ENCODE peak calls at places on chromosomes 2 and 18, in six cellular contexts. B, S, W, N, A and T are unnamed samples.

GRCh38 chr2:171735991-171736710 is 48.9 kb downstream of the DYNC1I2 start:
- DNase-seq in B (no peak), S (no peak), W (no peak), N (no peak), A (no peak), T (no peak)

GRCh38 chr18:48203288-48203945 is 205.8 kb downstream of the ZBTB7C start:
- DNase-seq in B (no peak), S (no peak), W (no peak), N (no peak), A (no peak), T (no peak)

GRCh38 chr2:37585295-37585908 is 86.0 kb downstream of the CDC42EP3 start:
- DNase-seq in B (peak), S (no peak), W (no peak), N (no peak), A (no peak), T (no peak)

GRCh38 chr2:203683421-203683820 is 23.0 kb upstream of the CD28 start:
- DNase-seq in B (no peak), S (no peak), W (no peak), N (no peak), A (no peak), T (no peak)

GRCh38 chr2:15889800-15890498 is 50.4 kb upstream of the MYCN start:
- DNase-seq in B (no peak), S (no peak), W (no peak), N (no peak), A (no peak), T (no peak)

GRCh38 chr18:55401638-55402191 is 186.3 kb downstream of the TCF4 start:
- DNase-seq in B (no peak), S (no peak), W (no peak), N (no peak), A (no peak), T (peak)

GRCh38 chr2:219798430-219798829 is 171.0 kb downstream of the SLC4A3 start:
- DNase-seq in B (no peak), S (no peak), W (no peak), N (no peak), A (no peak), T (no peak)

GRCh38 chr2:12852135-12852534 is 135.4 kb downstream of the TRIB2 start:
- DNase-seq in B (no peak), S (no peak), W (no peak), N (no peak), A (no peak), T (no peak)

GRCh38 chr18:58863539-58864145 is 1.0 kb upstream of the ZNF532 start:
- DNase-seq in B (no peak), S (peak), W (no peak), N (peak), A (no peak), T (no peak)

GRCh38 chr2:202376460-202377307 is 557 bp downstream of the BMPR2 start:
- DNase-seq in B (peak), S (peak), W (peak), N (no peak), A (peak), T (peak)

GRCh38 chr2:202278944-202279343 is 13.4 kb downstream of the NOP58 start:
- DNase-seq in B (no peak), S (peak), W (no peak), N (no peak), A (no peak), T (peak)

GRCh38 chr18:7789853-7790552 is 222.9 kb downstream of the PTPRM start:
- DNase-seq in B (peak), S (peak), W (no peak), N (no peak), A (no peak), T (peak)

GRCh38 chr2:109726666-109727270 is 67.3 kb upstream of the RGPD5 start:
- DNase-seq in B (no peak), S (no peak), W (no peak), N (no peak), A (no peak), T (no peak)

GRCh38 chr2:238260879-238261278 is 21.0 kb upstream of the HES6 start:
- DNase-seq in B (no peak), S (no peak), W (no peak), N (no peak), A (no peak), T (no peak)

GRCh38 chr18:64720781-64721464 is 572.0 kb upstream of the LINC00305 start:
- DNase-seq in B (peak), S (no peak), W (no peak), N (peak), A (no peak), T (no peak)

GRCh38 chr18:38909972-38910371 is 1344.4 kb upstream of the CELF4 start:
- DNase-seq in B (no peak), S (no peak), W (no peak), N (no peak), A (no peak), T (no peak)

GRCh38 chr2:72092099-72092498 is 55.6 kb downstream of the CYP26B1 start:
- DNase-seq in B (no peak), S (no peak), W (no peak), N (no peak), A (no peak), T (no peak)

GRCh38 chr2:27735263-27735904 is 36.1 kb upstream of the MRPL33 start:
- DNase-seq in B (peak), S (peak), W (peak), N (no peak), A (peak), T (no peak)

GRCh38 chr2:220855296-220855695 is 716.8 kb downstream of the EPHA4 start:
- DNase-seq in B (no peak), S (no peak), W (no peak), N (no peak), A (no peak), T (no peak)

GRCh38 chr18:77100751-77101355 is 31.7 kb downstream of the MBP start:
- DNase-seq in B (no peak), S (no peak), W (no peak), N (no peak), A (no peak), T (no peak)

GRCh38 chr2:63792523-63792922 is 49.2 kb upstream of the UGP2 start:
- DNase-seq in B (no peak), S (no peak), W (no peak), N (no peak), A (no peak), T (peak)

GRCh38 chr2:133780099-133780996 is 212.1 kb upstream of the NCKAP5 start:
- DNase-seq in B (peak), S (peak), W (peak), N (peak), A (no peak), T (peak)

GRCh38 chr2:186498834-186499233 is 12.8 kb downstream of the ZC3H15 start:
- DNase-seq in B (no peak), S (no peak), W (no peak), N (no peak), A (no peak), T (no peak)

GRCh38 chr18:57909620-57910019 is 106.5 kb upstream of the ATP8B1 start:
- DNase-seq in B (no peak), S (peak), W (peak), N (no peak), A (no peak), T (no peak)

GRCh38 chr2:20484810-20485611 is 38.1 kb downstream of the RHOB start:
- DNase-seq in B (no peak), S (no peak), W (no peak), N (no peak), A (no peak), T (no peak)

GRCh38 chr2:84844141-84844540 is 36.7 kb downstream of the TRABD2A start:
- DNase-seq in B (no peak), S (no peak), W (no peak), N (no peak), A (no peak), T (no peak)

GRCh38 chr2:36770542-36771287 is 74.2 kb downstream of the VIT start:
- DNase-seq in B (no peak), S (no peak), W (no peak), N (no peak), A (no peak), T (peak)

GRCh38 chr2:10619643-10620042 is 70.1 kb downstream of the NOL10 start:
- DNase-seq in B (no peak), S (no peak), W (no peak), N (no peak), A (no peak), T (peak)

GRCh38 chr2:36379710-36380448 is 24.3 kb downstream of the CRIM1 start:
- DNase-seq in B (no peak), S (no peak), W (no peak), N (no peak), A (no peak), T (no peak)

GRCh38 chr18:79605481-79605880 is 74.1 kb upstream of the CTDP1 start:
- DNase-seq in B (no peak), S (no peak), W (no peak), N (no peak), A (no peak), T (no peak)